ENCODE peak calls at places on chromosomes 5 and 9, in five cellular contexts. F, G, B, X and C are unnamed samples.
A peak's percentile ranks its signal among the peaks of the same experiment; 100 is the strongest.

GRCh38 chr5:52922384-52922783 is 66.8 kb upstream of the ITGA2 start:
- DNase-seq in F (peak; percentile 94), G (no peak), B (peak; percentile 97), X (no peak), C (no peak)

GRCh38 chr5:143653256-143653655 is 158.7 kb upstream of the HMHB1 start:
- DNase-seq in F (no peak), G (no peak), B (no peak), X (no peak), C (no peak)

GRCh38 chr5:434443-435146 is 8.4 kb upstream of the EXOC3 start:
- DNase-seq in F (no peak), G (no peak), B (no peak), X (peak; percentile 90), C (peak; percentile 12)

GRCh38 chr5:73948720-73949119 is 322.7 kb downstream of the ARHGEF28 start:
- DNase-seq in F (peak; percentile 80), G (no peak), B (peak; percentile 63), X (no peak), C (no peak)

GRCh38 chr9:91727316-91727861 is 222.6 kb downstream of the ROR2 start:
- DNase-seq in F (peak; percentile 67), G (no peak), B (peak; percentile 57), X (no peak), C (no peak)

GRCh38 chr5:61332369-61332745 is 299 bp downstream of the ZSWIM6 start:
- DNase-seq in F (peak; percentile 46), G (peak; percentile 52), B (peak; percentile 32), X (no peak), C (no peak)

GRCh38 chr9:97908736-97909135 is 13.6 kb downstream of the TRMO start:
- DNase-seq in F (no peak), G (no peak), B (no peak), X (no peak), C (no peak)

GRCh38 chr5:28408186-28408585 is 1369.8 kb upstream of the CDH9 start:
- DNase-seq in F (no peak), G (no peak), B (peak; percentile 55), X (no peak), C (no peak)

GRCh38 chr5:115507682-115508081 is 36.9 kb downstream of the FEM1C start:
- DNase-seq in F (peak; percentile 62), G (no peak), B (peak; percentile 57), X (no peak), C (no peak)

GRCh38 chr9:111805841-111806241 is 11.1 kb upstream of the SHOC1 start:
- DNase-seq in F (peak; percentile 63), G (no peak), B (peak; percentile 92), X (no peak), C (no peak)

GRCh38 chr9:10055886-10056395 is 556.9 kb downstream of the PTPRD start:
- DNase-seq in F (no peak), G (no peak), B (no peak), X (no peak), C (no peak)

GRCh38 chr9:121609845-121610637 is 41.4 kb upstream of the DAB2IP start:
- DNase-seq in F (no peak), G (no peak), B (peak; percentile 60), X (no peak), C (no peak)

GRCh38 chr5:172150514-172151425 is 37.3 kb downstream of the STK10 start:
- DNase-seq in F (peak; percentile 37), G (no peak), B (no peak), X (peak; percentile 65), C (no peak)

GRCh38 chr5:59140133-59140532 is 557.3 kb downstream of the RAB3C start:
- DNase-seq in F (no peak), G (no peak), B (no peak), X (no peak), C (no peak)
- TF ChIP-seq CTCF in F (no peak), G (no peak), B (no peak), X (no peak), C (no peak)

GRCh38 chr9:1619915-1620705 is 395.0 kb upstream of the SMARCA2 start:
- DNase-seq in F (peak; percentile 16), G (no peak), B (peak; percentile 7), X (no peak), C (no peak)
- TF ChIP-seq CTCF in F (no peak), G (no peak), B (no peak), X (peak; percentile 55), C (no peak)

GRCh38 chr5:159105318-159106053 is 5.8 kb upstream of the EBF1 start:
- DNase-seq in F (no peak), G (no peak), B (no peak), X (no peak), C (peak; percentile 49)

GRCh38 chr5:159103086-159103485 is 3.4 kb upstream of the EBF1 start:
- DNase-seq in F (no peak), G (no peak), B (no peak), X (no peak), C (no peak)

GRCh38 chr5:159102294-159102934 is 2.7 kb upstream of the EBF1 start:
- DNase-seq in F (peak; percentile 56), G (no peak), B (no peak), X (no peak), C (no peak)

GRCh38 chr5:159104759-159105317 is 5.1 kb upstream of the EBF1 start:
- DNase-seq in F (no peak), G (no peak), B (no peak), X (peak; percentile 83), C (peak; percentile 51)

DNA sequence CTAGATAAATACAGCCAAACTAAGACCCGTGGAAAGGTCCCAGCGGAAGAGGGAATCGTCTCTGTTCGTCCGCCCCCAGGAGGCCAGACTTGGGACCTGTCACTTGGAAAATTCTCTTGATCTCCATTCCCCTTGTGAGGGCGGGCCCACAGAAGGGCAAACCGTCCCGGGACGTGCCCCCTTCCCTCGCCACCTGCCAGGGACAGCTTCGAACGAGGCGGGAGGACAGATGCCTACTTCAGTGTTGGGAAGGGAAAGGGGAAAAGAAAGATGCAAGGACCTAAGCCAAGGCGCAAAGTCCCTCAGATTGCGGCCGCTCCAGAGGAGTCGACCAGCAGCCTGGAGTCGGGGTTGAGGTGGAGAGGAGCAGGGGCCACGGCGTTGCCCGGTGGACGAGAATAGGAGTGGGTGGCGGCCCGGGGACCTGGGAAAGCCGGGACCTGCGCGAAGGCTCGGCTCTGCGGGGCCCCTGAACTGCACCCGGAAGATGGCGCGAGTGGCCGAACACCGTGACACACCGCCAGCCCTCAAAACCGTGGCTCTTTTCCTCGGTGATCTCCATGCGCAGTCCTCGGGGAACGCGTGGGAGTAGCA is 4.4 kb upstream of the EBF1 start:
- DNase-seq in F (peak; percentile 63), G (no peak), B (peak; percentile 34), X (peak; percentile 89), C (peak; percentile 16)
- TF ChIP-seq CTCF in F (peak; percentile 21), G (no peak), B (peak; percentile 31), X (peak; percentile 50), C (no peak)

DNA sequence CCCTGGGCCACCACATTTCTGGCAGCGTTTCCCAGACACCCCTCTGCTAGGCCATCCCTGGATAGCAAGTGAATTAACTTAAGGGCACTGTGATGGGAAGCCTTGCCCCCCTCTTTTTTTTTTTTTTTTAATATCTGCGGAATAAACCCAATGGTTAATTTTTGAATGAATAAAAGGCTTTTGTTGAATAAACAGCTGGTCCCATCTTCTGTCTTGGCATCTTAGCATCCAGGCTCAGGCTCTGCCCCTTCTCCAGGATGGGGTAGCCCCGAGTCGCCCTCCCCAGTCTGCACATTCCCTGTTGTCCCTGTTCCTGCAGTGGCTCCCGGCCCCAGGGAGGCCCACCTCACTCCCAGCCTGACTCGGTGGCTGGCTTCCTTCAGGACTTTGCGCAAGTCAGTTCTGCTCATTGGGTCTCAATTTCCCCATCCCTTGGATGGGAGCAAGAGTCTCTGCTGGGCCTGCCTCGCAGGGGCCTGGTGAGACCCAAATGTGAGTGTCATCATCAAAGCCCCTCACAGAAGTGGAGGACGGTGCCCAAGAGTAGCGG is 29.0 kb upstream of the HMCN2 start:
- DNase-seq in F (no peak), G (no peak), B (no peak), X (peak; percentile 64), C (no peak)
- TF ChIP-seq CTCF in F (no peak), G (peak; percentile 41), B (no peak), X (peak; percentile 66), C (no peak)

GRCh38 chr9:1052119-1052907 is 2.2 kb downstream of the DMRT2 start:
- DNase-seq in F (no peak), G (no peak), B (no peak), X (no peak), C (no peak)
- TF ChIP-seq CTCF in F (peak; percentile 14), G (no peak), B (no peak), X (peak; percentile 49), C (no peak)

GRCh38 chr9:17005085-17005484 is 129.8 kb upstream of the CNTLN start:
- DNase-seq in F (peak; percentile 88), G (no peak), B (peak; percentile 78), X (no peak), C (no peak)
- TF ChIP-seq CTCF in F (peak; percentile 5), G (no peak), B (no peak), X (peak; percentile 60), C (no peak)